ENCODE peak calls at places on chromosome 1, in five cellular contexts. One of them, this sample, is unnamed. For H3K4me1, the result is how much of the 10 kb centered on the place peaks cover.

GRCh38 chr1:33181038-33181861 is 593 bp downstream of the TRIM62 start:
- DNase-seq in A549: peak
- DNase-seq in lung: peak
- DNase-seq in right atrium auricular region: peak
- DNase-seq in Panc1: no peak
- DNase-seq in this sample: peak

GRCh38 chr1:225748479-225748878 is 29.1 kb upstream of the SRP9 start:
- DNase-seq in A549: no peak
- DNase-seq in Panc1: no peak
- DNase-seq in lung: no peak
- DNase-seq in right atrium auricular region: no peak
- DNase-seq in this sample: no peak

GRCh38 chr1:966603-967295 is 467 bp downstream of the PLEKHN1 start:
- DNase-seq in lung: peak
- DNase-seq in A549: peak
- DNase-seq in Panc1: no peak
- DNase-seq in right atrium auricular region: peak
- DNase-seq in this sample: peak

GRCh38 chr1:27569088-27569459 is 34.9 kb downstream of the AHDC1 start:
- DNase-seq in lung: no peak
- DNase-seq in A549: no peak
- DNase-seq in right atrium auricular region: no peak
- DNase-seq in Panc1: no peak
- DNase-seq in this sample: no peak

GRCh38 chr1:206449566-206449965 is 20.7 kb upstream of the IKBKE start:
- DNase-seq in A549: no peak
- DNase-seq in right atrium auricular region: no peak
- DNase-seq in Panc1: no peak
- DNase-seq in lung: no peak
- DNase-seq in this sample: no peak

GRCh38 chr1:100354971-100355394 is 2.7 kb downstream of the CDC14A start:
- DNase-seq in Panc1: no peak
- DNase-seq in lung: peak
- DNase-seq in right atrium auricular region: no peak
- DNase-seq in A549: no peak
- DNase-seq in this sample: peak

GRCh38 chr1:59768752-59769411 is 45.9 kb upstream of the HOOK1 start:
- DNase-seq in lung: no peak
- DNase-seq in A549: no peak
- DNase-seq in right atrium auricular region: no peak
- DNase-seq in Panc1: no peak
- DNase-seq in this sample: no peak

GRCh38 chr1:195053478-195053877 is 1554.8 kb downstream of the KCNT2 start:
- DNase-seq in right atrium auricular region: no peak
- DNase-seq in A549: no peak
- DNase-seq in Panc1: no peak
- DNase-seq in lung: no peak
- DNase-seq in this sample: no peak

GRCh38 chr1:54099211-54099610 is 45.8 kb downstream of the TCEANC2 start:
- DNase-seq in A549: no peak
- DNase-seq in right atrium auricular region: peak
- DNase-seq in lung: no peak
- DNase-seq in Panc1: no peak
- DNase-seq in this sample: peak

GRCh38 chr1:185488673-185489311 is 171.7 kb upstream of the IVNS1ABP start:
- DNase-seq in right atrium auricular region: no peak
- DNase-seq in lung: no peak
- DNase-seq in Panc1: no peak
- DNase-seq in A549: no peak
- DNase-seq in this sample: peak

GRCh38 chr1:77126309-77126708 is 92.9 kb downstream of the PIGK start:
- DNase-seq in A549: peak
- DNase-seq in right atrium auricular region: no peak
- DNase-seq in lung: no peak
- DNase-seq in Panc1: peak
- DNase-seq in this sample: no peak

GRCh38 chr1:53475661-53476060 is 16.5 kb downstream of the DMRTB1 start:
- DNase-seq in lung: no peak
- DNase-seq in A549: no peak
- DNase-seq in right atrium auricular region: no peak
- DNase-seq in Panc1: no peak
- DNase-seq in this sample: no peak

GRCh38 chr1:210362526-210362925 is 33.8 kb downstream of the HHAT start:
- DNase-seq in right atrium auricular region: no peak
- DNase-seq in lung: no peak
- DNase-seq in Panc1: no peak
- DNase-seq in A549: no peak
- DNase-seq in this sample: peak

GRCh38 chr1:210361665-210362064 is 33.0 kb downstream of the HHAT start:
- DNase-seq in right atrium auricular region: no peak
- DNase-seq in lung: no peak
- DNase-seq in Panc1: no peak
- DNase-seq in A549: no peak
- DNase-seq in this sample: no peak

GRCh38 chr1:210363119-210363518 is 34.4 kb downstream of the HHAT start:
- DNase-seq in right atrium auricular region: no peak
- DNase-seq in lung: no peak
- DNase-seq in Panc1: no peak
- DNase-seq in A549: no peak
- DNase-seq in this sample: peak

GRCh38 chr1:210359255-210359654 is 30.6 kb downstream of the HHAT start:
- DNase-seq in Panc1: no peak
- DNase-seq in A549: no peak
- DNase-seq in right atrium auricular region: no peak
- DNase-seq in lung: no peak
- DNase-seq in this sample: no peak

DNA sequence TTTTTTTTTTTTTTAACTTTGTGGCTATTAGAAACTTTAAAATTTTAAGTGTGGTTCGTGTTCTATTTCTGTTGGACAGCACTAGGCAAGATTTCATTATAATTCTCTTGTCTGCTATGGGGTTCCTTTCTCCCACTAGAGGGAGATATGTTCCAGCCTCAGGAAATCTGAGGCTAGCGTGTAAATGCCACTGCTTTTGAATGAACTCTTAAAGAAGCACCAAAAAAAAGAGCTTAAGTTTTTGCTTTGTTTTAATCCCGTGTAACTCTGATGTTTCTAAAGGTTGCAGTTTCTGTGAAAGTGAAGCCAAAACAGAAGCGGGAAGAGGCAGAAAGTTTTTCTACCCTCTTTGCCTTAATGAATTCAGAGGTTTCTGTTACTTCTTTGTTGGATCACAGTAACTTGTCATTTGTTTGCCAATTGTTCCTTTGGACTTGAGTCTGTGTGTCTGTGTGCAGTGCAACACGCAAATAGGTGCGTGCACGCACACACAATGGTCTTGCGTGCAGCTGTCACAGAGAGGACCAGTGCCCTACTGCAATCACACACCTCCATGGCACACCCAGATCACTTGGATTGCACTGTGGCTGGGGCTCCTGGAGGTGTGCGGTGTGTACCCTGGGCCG is 32.3 kb downstream of the HHAT start:
- DNase-seq in lung: no peak
- DNase-seq in right atrium auricular region: no peak
- DNase-seq in Panc1: peak
- DNase-seq in A549: peak
- DNase-seq in this sample: no peak
- TF ChIP-seq CTCF in lung: peak
- TF ChIP-seq CTCF in right atrium auricular region: peak
- TF ChIP-seq CTCF in Panc1: peak
- TF ChIP-seq CTCF in A549: peak
- TF ChIP-seq CTCF in this sample: peak

GRCh38 chr1:30427545-30427944 is 295.8 kb downstream of the MATN1 start:
- DNase-seq in A549: no peak
- DNase-seq in lung: no peak
- DNase-seq in Panc1: no peak
- DNase-seq in right atrium auricular region: peak
- DNase-seq in this sample: no peak
- H3K4me1 ChIP-seq in A549: under half
- H3K4me1 ChIP-seq in lung: under half
- H3K4me1 ChIP-seq in Panc1: under half
- H3K4me1 ChIP-seq in right atrium auricular region: under half
- H3K4me1 ChIP-seq in this sample: under half

GRCh38 chr1:180243517-180244221 is 13.6 kb downstream of the LHX4 start:
- DNase-seq in right atrium auricular region: no peak
- DNase-seq in Panc1: no peak
- DNase-seq in A549: peak
- DNase-seq in lung: no peak
- DNase-seq in this sample: no peak
- TF ChIP-seq CTCF in right atrium auricular region: no peak
- TF ChIP-seq CTCF in Panc1: no peak
- TF ChIP-seq CTCF in A549: no peak
- TF ChIP-seq CTCF in lung: no peak
- TF ChIP-seq CTCF in this sample: no peak

DNA sequence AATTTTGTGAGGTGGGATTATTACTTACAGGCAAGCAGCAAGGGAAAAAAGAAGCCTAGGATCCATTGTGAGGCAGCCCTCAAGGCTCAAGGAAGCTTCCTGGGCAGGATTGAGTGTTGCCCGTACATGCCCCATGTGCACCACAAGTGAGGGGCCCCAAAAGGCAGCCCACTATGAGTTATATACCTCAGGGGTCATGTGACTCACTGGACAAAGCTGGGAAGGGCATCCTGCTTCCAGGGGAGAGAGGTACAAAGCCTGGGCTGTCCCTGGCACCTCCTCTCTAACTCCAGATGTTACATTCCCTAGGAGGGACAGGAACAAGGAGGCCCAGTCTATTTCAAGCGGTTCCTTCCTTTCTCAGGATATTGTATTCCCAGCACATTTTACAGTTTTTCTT is 34.0 kb upstream of the CD1D start:
- DNase-seq in A549: no peak
- DNase-seq in lung: no peak
- DNase-seq in Panc1: no peak
- DNase-seq in right atrium auricular region: peak
- DNase-seq in this sample: no peak
- H3K4me1 ChIP-seq in A549: under half
- H3K4me1 ChIP-seq in lung: under half
- H3K4me1 ChIP-seq in Panc1: under half
- H3K4me1 ChIP-seq in right atrium auricular region: under half
- H3K4me1 ChIP-seq in this sample: under half

GRCh38 chr1:235617808-235618207 is 31.8 kb downstream of the GNG4 start:
- DNase-seq in Panc1: no peak
- DNase-seq in A549: no peak
- DNase-seq in lung: no peak
- DNase-seq in right atrium auricular region: no peak
- DNase-seq in this sample: no peak
- TF ChIP-seq CTCF in Panc1: no peak
- TF ChIP-seq CTCF in A549: no peak
- TF ChIP-seq CTCF in lung: no peak
- TF ChIP-seq CTCF in right atrium auricular region: no peak
- TF ChIP-seq CTCF in this sample: no peak

DNA sequence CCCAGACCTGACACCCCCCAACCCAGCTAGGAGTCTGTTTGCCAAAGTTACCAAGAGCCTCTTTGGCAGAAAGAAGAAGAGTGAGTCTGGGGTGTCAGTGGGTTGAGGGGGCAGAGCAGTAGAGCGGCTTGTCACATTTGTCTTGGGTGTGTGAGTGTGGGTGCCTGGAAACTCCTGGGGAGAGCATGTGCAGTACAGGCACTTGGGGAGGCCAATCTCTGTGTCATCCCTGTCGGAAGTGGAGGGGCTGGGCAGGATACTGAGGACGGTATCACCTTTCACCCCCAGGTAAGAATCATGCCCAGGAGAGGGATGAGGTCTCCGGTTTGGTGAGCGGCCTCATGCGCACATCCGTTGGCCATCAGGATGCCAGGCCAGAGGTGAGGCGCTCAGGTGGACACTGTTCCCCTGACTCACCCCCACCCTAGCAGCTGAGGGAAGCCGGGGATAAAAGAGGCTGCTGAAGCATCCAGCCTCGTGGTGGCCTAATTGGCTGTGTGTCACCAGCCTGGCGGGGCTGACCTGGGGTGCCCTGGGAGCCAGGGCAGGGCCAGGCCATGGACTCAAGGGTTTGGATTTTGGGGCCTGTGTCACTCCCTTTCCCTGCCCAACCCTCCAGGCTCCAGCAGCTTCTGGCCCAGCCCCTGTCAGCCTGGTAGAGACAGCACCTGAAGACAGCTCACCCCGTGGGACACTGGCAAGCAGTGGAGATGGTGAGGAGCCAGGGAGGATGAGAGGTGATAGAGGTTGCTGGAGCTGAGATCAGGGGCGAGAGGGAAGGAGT is 3.3 kb downstream of the PLK3 start:
- DNase-seq in Panc1: no peak
- DNase-seq in A549: no peak
- DNase-seq in lung: no peak
- DNase-seq in right atrium auricular region: no peak
- DNase-seq in this sample: no peak
- H3K4me1 ChIP-seq in Panc1: under half
- H3K4me1 ChIP-seq in A549: half or more
- H3K4me1 ChIP-seq in lung: under half
- H3K4me1 ChIP-seq in right atrium auricular region: under half
- H3K4me1 ChIP-seq in this sample: under half

DNA sequence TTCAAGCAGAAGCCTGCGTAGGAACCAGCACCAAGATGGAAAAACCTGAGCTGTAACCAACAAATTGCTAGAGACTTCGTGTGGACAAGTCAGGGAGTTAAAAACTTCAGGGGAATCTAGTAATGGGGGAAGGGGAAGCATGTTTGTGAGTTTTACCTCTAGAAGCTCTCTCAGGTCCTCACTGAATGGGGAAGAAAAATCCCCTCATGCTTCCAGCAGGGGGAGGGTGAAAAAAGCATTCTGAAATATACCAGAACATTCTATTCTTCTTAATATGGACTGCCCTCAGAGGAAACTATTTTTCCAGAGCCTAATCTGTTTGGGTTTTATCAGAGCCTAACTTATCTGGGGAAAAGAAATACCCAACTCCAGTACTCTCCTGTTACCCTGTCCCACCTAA is 28.6 kb downstream of the GNG12 start:
- DNase-seq in Panc1: no peak
- DNase-seq in right atrium auricular region: no peak
- DNase-seq in A549: no peak
- DNase-seq in lung: no peak
- DNase-seq in this sample: no peak
- TF ChIP-seq CTCF in Panc1: peak
- TF ChIP-seq CTCF in right atrium auricular region: no peak
- TF ChIP-seq CTCF in A549: no peak
- TF ChIP-seq CTCF in lung: no peak
- TF ChIP-seq CTCF in this sample: no peak

DNA sequence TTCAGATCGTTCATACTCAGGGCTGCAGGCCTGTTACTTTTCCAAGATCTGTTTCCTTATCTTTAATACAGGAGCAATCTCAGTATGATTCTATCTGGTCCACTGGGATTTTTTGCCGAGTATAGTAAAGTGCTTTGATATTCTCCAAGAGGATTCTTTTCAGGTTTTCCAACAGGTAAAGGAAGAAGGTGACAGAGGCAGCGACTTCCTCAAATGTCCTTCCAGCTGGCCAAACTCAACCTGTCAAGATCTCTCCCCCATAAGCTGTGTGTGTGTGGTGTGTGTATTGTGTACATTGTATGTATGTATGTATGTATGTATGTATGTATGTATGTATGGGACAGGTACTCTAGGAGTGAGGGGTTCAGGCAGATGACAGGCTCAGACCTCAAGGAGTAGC is 1.1 kb downstream of the AKR1A1 start:
- DNase-seq in Panc1: no peak
- DNase-seq in right atrium auricular region: no peak
- DNase-seq in A549: no peak
- DNase-seq in lung: no peak
- DNase-seq in this sample: no peak
- H3K4me1 ChIP-seq in Panc1: under half
- H3K4me1 ChIP-seq in right atrium auricular region: under half
- H3K4me1 ChIP-seq in A549: under half
- H3K4me1 ChIP-seq in lung: under half
- H3K4me1 ChIP-seq in this sample: under half